ENCODE peak calls at places on chromosome X, in six cellular contexts. V, P, T, B, E and N are unnamed samples.

GRCh38 chrX:15382809-15383208 is 1.4 kb downstream of the VEGFD start:
- DNase-seq in V (no peak), P (no peak), T (no peak), B (no peak), E (no peak), N (no peak)

GRCh38 chrX:145923376-145923775 is 105.7 kb downstream of the SLITRK2 start:
- DNase-seq in V (no peak), P (no peak), T (no peak), B (no peak), E (no peak), N (no peak)

GRCh38 chrX:17464196-17464595 is 89.2 kb downstream of the NHS start:
- DNase-seq in V (no peak), P (no peak), T (no peak), B (peak; percentile 12), E (no peak), N (no peak)

GRCh38 chrX:40174594-40175415 is 77.0 kb upstream of the BCOR start:
- DNase-seq in V (peak; percentile 31), P (peak; percentile 48), T (no peak), B (peak; percentile 72), E (peak; percentile 64), N (peak; percentile 56)

GRCh38 chrX:57900961-57901360 is 9.3 kb downstream of the ZXDA start:
- DNase-seq in V (no peak), P (no peak), T (no peak), B (no peak), E (no peak), N (no peak)

GRCh38 chrX:118346258-118347094 is 570 bp downstream of the WDR44 start:
- DNase-seq in V (no peak), P (peak; percentile 53), T (peak; percentile 51), B (peak; percentile 18), E (peak; percentile 55), N (peak; percentile 67)

GRCh38 chrX:18702362-18703195 is 4.9 kb upstream of the PPEF1 start:
- DNase-seq in V (no peak), P (no peak), T (no peak), B (peak; percentile 16), E (no peak), N (no peak)

GRCh38 chrX:20729421-20729820 is 462.7 kb upstream of the RPS6KA3 start:
- DNase-seq in V (no peak), P (no peak), T (no peak), B (no peak), E (no peak), N (no peak)

GRCh38 chrX:71367396-71367795 is 1.2 kb downstream of the TAF1 start:
- DNase-seq in V (no peak), P (no peak), T (no peak), B (no peak), E (no peak), N (no peak)

GRCh38 chrX:96052078-96052477 is 632.6 kb upstream of the DIAPH2 start:
- DNase-seq in V (no peak), P (no peak), T (no peak), B (no peak), E (no peak), N (no peak)

GRCh38 chrX:53269536-53270107 is 11.8 kb downstream of the IQSEC2 start:
- DNase-seq in V (no peak), P (no peak), T (no peak), B (no peak), E (no peak), N (no peak)

GRCh38 chrX:128365523-128365922 is 313.3 kb upstream of the ACTRT1 start:
- DNase-seq in V (no peak), P (no peak), T (no peak), B (no peak), E (no peak), N (no peak)

GRCh38 chrX:54452920-54453319 is 12.7 kb downstream of the TSR2 start:
- DNase-seq in V (no peak), P (no peak), T (no peak), B (no peak), E (no peak), N (no peak)

GRCh38 chrX:57104921-57105398 is 16.4 kb downstream of the SPIN2B start:
- DNase-seq in V (no peak), P (no peak), T (no peak), B (no peak), E (no peak), N (no peak)

GRCh38 chrX:128287693-128288092 is 235.5 kb upstream of the ACTRT1 start:
- DNase-seq in V (no peak), P (no peak), T (no peak), B (no peak), E (no peak), N (no peak)

GRCh38 chrX:120560405-120560841 is 339 bp downstream of the CUL4B start:
- DNase-seq in V (no peak), P (peak; percentile 47), T (peak; percentile 56), B (no peak), E (peak; percentile 36), N (no peak)

GRCh38 chrX:110414679-110415439 is 56.2 kb downstream of the RTL9 start:
- DNase-seq in V (no peak), P (no peak), T (no peak), B (no peak), E (no peak), N (no peak)

GRCh38 chrX:40922307-40922706 is 162.9 kb upstream of the USP9X start:
- DNase-seq in V (no peak), P (no peak), T (no peak), B (peak; percentile 28), E (no peak), N (no peak)

GRCh38 chrX:130563476-130563875 is 161.7 kb downstream of the RBMX2 start:
- DNase-seq in V (no peak), P (no peak), T (no peak), B (no peak), E (no peak), N (no peak)

GRCh38 chrX:13469963-13470679 is 99.3 kb upstream of the EGFL6 start:
- DNase-seq in V (no peak), P (no peak), T (no peak), B (peak; percentile 25), E (no peak), N (no peak)

GRCh38 chrX:46015653-46016052 is 529.6 kb downstream of the ZNF674 start:
- DNase-seq in V (no peak), P (no peak), T (no peak), B (no peak), E (no peak), N (no peak)